ENCODE peak calls at places on chromosomes 11 and 22, in four cellular contexts. Z is GM13977, C is foreskin keratinocyte, G is colonic mucosa. S is an unnamed sample.

GRCh38 chr11:128058580-128059208 is 528.7 kb downstream of the ETS1 start:
- DNase-seq in C (no peak), G (no peak), Z (no peak), S (no peak)

GRCh38 chr11:235180-235997 is 753 bp downstream of the SIRT3 start:
- DNase-seq in Z (peak; percentile 51), G (no peak), C (no peak), S (no peak)

GRCh38 chr11:9573775-9574555 is 495 bp downstream of the WEE1 start:
- DNase-seq in G (peak; percentile 26), C (no peak), Z (peak; percentile 44), S (peak; percentile 49)

GRCh38 chr11:46294365-46295309 is 17.2 kb downstream of the CREB3L1 start:
- DNase-seq in G (no peak), Z (no peak), C (no peak), S (no peak)

GRCh38 chr11:59079089-59079488 is 7.0 kb upstream of the GLYATL1B start:
- DNase-seq in Z (no peak), C (no peak), G (no peak), S (no peak)

GRCh38 chr11:25163421-25163820 is 666.6 kb downstream of the LUZP2 start:
- DNase-seq in G (no peak), Z (no peak), C (no peak), S (no peak)

GRCh38 chr22:31262369-31263133 is 29.7 kb downstream of the PIK3IP1 start:
- DNase-seq in Z (no peak), C (no peak), G (no peak), S (no peak)

GRCh38 chr11:31557991-31558390 is 48.4 kb downstream of the ELP4 start:
- DNase-seq in G (no peak), Z (no peak), C (no peak), S (no peak)

GRCh38 chr11:2108675-2109481 is 30.3 kb downstream of the IGF2 start:
- DNase-seq in G (no peak), C (no peak), Z (no peak), S (peak; percentile 6)

GRCh38 chr11:2107521-2107920 is 31.7 kb downstream of the IGF2 start:
- DNase-seq in C (no peak), Z (no peak), G (no peak), S (no peak)

GRCh38 chr11:2107941-2108630 is 31.1 kb downstream of the IGF2 start:
- DNase-seq in Z (no peak), C (no peak), G (no peak), S (no peak)

GRCh38 chr11:2110521-2110920 is 28.7 kb downstream of the IGF2 start:
- DNase-seq in Z (no peak), G (no peak), C (no peak), S (no peak)

GRCh38 chr11:2109541-2110019 is 29.6 kb downstream of the IGF2 start:
- DNase-seq in C (no peak), Z (no peak), G (no peak), S (peak; percentile 58)
- TF ChIP-seq CTCF in C (no peak), Z (no peak), G (no peak), S (no peak)

GRCh38 chr11:14058061-14058460 is 95.5 kb downstream of the SPON1 start:
- DNase-seq in G (no peak), Z (no peak), C (no peak), S (no peak)
- TF ChIP-seq CTCF in G (no peak), Z (no peak), C (no peak), S (no peak)

DNA sequence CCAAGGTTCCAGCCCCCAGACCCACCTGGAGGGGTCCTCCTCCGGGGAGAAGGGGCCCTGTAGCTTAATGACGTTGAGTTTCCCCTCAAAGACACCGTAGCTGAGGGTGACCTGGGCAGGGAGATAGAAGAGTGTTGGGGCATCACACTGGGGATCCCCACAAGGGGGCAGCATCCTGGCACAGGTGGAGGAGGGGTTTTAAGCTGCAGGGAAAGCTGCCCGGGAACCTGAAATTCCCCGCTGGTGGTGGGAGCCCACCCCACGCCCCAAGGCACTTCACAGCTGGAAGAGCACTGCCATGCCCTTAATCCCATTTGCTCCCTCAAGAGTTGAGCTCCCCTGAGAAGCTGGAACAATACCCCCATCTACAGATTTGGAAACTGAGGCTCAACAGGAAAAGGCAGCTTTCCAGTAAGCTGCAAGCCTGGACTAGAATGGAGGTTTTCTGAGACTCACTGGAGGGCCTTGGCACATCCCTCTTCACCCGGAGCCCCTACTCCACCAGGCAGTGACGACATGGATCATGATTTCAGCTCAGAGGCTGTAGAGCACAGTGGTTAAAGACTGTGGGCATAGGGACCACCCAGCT is 13.7 kb downstream of the MFNG start:
- DNase-seq in G (peak; percentile 53), C (no peak), Z (no peak), S (peak; percentile 53)
- TF ChIP-seq CTCF in G (peak; percentile 48), C (peak; percentile 72), Z (peak; percentile 60), S (peak; percentile 55)

DNA sequence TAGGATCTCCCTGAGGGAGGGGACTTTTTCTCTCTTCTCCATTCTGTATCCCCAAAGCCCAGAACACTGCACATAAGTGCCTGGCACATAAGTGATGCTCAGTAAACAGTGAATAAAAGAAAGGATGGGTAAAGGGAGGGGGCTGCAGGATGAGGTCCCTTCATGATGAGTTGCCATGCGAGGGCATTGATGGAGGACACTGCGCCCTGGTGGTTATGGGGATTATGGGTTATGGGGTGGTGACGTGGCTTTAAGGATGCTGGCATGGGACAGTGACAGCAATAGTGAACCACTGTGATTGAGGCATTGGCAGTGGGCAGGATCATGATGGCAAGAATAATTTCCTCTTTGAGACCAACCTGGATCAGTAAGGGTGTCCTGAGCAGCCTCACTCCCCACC is 43.9 kb upstream of the LRRC32 start:
- DNase-seq in Z (no peak), C (no peak), G (no peak), S (no peak)
- TF ChIP-seq CTCF in Z (no peak), C (no peak), G (no peak), S (no peak)

GRCh38 chr11:60169264-60169915 is 13.5 kb downstream of the MS4A6A start:
- DNase-seq in G (no peak), Z (no peak), C (peak; percentile 40), S (no peak)
- TF ChIP-seq CTCF in G (peak; percentile 38), Z (peak; percentile 18), C (peak; percentile 53), S (peak; percentile 36)

GRCh38 chr22:33922268-33922667 is 2.0 kb upstream of the LARGE1 start:
- DNase-seq in G (peak; percentile 53), C (no peak), Z (no peak), S (peak; percentile 43)
- TF ChIP-seq CTCF in G (no peak), C (no peak), Z (no peak), S (no peak)

S was measured in endothelial cell.